ENCODE peak calls at places on chromosome 4, in eight cellular contexts. A is astrocyte of the cerebellum; V is WERI-Rb-1; S is neural progenitor cell; R is aorta; Q is CD8-positive, alpha-beta T cell; M is left lung; J is cardiac muscle cell. P is an unnamed sample.

GRCh38 chr4:34039766-34040165 is 2204.5 kb downstream of the ARAP2 start:
- DNase-seq in V (no peak), A (no peak), J (no peak), M (no peak), Q (no peak), R (no peak), S (no peak), P (no peak)

GRCh38 chr4:165711912-165712311 is 161.1 kb upstream of the TLL1 start:
- DNase-seq in V (no peak), J (no peak), R (no peak), M (no peak), S (no peak), A (no peak), Q (no peak), P (no peak)

GRCh38 chr4:107561481-107561880 is 158.6 kb downstream of the PAPSS1 start:
- DNase-seq in R (no peak), A (peak; percentile 19), V (no peak), J (peak; percentile 93), M (no peak), Q (no peak), S (no peak), P (no peak)

GRCh38 chr4:183297675-183298074 is 22.4 kb downstream of the CLDN22 start:
- DNase-seq in R (no peak), Q (no peak), J (no peak), S (no peak), V (no peak), M (no peak), A (no peak), P (no peak)

GRCh38 chr4:61180405-61180804 is 19.7 kb upstream of the ADGRL3 start:
- DNase-seq in Q (no peak), M (no peak), R (no peak), A (no peak), J (no peak), S (no peak), V (no peak), P (no peak)

GRCh38 chr4:2796261-2797187 is 3.6 kb downstream of the SH3BP2 start:
- DNase-seq in J (no peak), S (peak; percentile 31), M (peak; percentile 81), R (peak; percentile 79), A (no peak), Q (peak; percentile 48), V (peak; percentile 7), P (peak; percentile 88)

GRCh38 chr4:156798438-156798837 is 173.2 kb downstream of the PDGFC start:
- DNase-seq in A (no peak), V (no peak), J (no peak), M (no peak), Q (no peak), S (no peak), R (no peak), P (no peak)

GRCh38 chr4:110510282-110510681 is 34.3 kb downstream of the ENPEP start:
- DNase-seq in M (no peak), J (no peak), R (no peak), S (no peak), V (no peak), Q (no peak), A (no peak), P (no peak)

GRCh38 chr4:76495166-76495565 is 60.1 kb downstream of the SHROOM3 start:
- DNase-seq in R (no peak), J (no peak), A (no peak), Q (no peak), S (no peak), V (no peak), M (no peak), P (no peak)

GRCh38 chr4:153969542-153969941 is 180.7 kb upstream of the SFRP2 start:
- DNase-seq in J (no peak), A (no peak), R (no peak), M (no peak), Q (no peak), V (no peak), S (no peak), P (no peak)

GRCh38 chr4:62927574-62927973 is 1481.7 kb downstream of the TECRL start:
- DNase-seq in A (no peak), V (no peak), R (no peak), Q (no peak), M (no peak), J (no peak), S (no peak), P (no peak)

GRCh38 chr4:176207839-176208238 is 12.5 kb upstream of the SPATA4 start:
- DNase-seq in R (no peak), V (no peak), J (no peak), S (no peak), A (no peak), Q (no peak), M (no peak), P (no peak)

GRCh38 chr4:53505947-53506346 is 85.3 kb downstream of the LNX1 start:
- DNase-seq in M (no peak), J (peak; percentile 43), S (no peak), Q (no peak), V (no peak), A (no peak), R (no peak), P (no peak)

GRCh38 chr4:36288727-36289126 is 7.3 kb downstream of the DTHD1 start:
- DNase-seq in Q (no peak), M (no peak), J (no peak), S (no peak), R (no peak), V (no peak), A (no peak), P (no peak)

GRCh38 chr4:190018201-190018920 is 8.7 kb downstream of the FRG2 start:
- DNase-seq in Q (no peak), R (no peak), M (peak; percentile 57), J (no peak), V (no peak), A (no peak), S (no peak), P (no peak)

GRCh38 chr4:190015538-190016368 is 11.3 kb downstream of the FRG2 start:
- DNase-seq in M (peak; percentile 79), A (no peak), J (no peak), Q (peak; percentile 47), R (no peak), S (peak; percentile 12), V (no peak), P (no peak)

GRCh38 chr4:190017357-190018200 is 9.5 kb downstream of the FRG2 start:
- DNase-seq in J (no peak), R (no peak), M (peak; percentile 73), A (no peak), S (peak; percentile 39), V (no peak), Q (no peak), P (no peak)

GRCh38 chr4:190014771-190015537 is 12.1 kb downstream of the FRG2 start:
- DNase-seq in S (peak; percentile 48), Q (peak; percentile 48), A (no peak), M (peak; percentile 83), R (no peak), V (peak; percentile 57), J (peak; percentile 47), P (no peak)

DNA sequence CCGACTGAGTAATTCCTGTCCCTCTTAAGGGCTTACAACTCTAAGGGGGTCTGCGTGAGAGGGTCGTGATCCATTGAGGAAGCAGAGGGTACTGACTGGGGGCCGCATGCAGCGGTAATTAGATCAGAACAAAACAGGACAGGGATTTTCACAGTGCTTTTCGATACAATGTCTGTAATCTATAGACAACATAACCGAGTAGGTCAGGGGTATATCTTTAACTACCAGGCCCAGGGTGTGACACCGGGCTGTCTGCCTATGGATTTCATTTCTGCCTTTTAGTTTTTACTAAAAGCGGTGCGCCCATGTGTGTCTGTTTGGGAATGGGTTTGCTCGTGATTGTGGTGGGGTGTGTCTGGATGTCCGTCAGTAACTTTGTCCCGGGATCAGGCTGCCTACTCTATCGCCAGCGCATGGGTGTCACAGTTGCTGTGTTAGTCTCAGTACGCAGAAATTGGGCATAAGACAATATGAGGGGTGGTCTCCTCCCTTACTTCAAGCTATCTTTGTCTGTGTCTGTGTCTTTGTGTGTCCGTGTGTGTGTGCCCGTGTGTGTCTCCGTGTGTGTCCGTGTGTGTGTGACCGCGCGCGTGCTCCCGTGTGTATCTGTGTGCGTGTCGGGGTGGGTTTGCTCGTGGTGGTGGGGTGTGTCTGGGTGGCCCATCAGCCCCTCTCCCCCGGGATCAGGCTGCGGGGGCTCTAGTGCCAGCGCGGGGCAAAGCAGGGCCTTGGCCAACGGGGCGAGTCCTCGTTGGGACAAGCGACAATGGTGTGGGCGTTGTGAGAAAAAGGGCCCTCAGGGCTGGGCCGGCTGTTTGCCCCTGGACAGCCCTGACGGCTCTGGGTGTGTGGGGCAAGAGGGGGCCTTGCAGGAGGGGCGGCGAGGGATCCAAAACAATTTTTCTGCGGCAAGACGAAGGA is 10.4 kb downstream of the FRG2 start:
- DNase-seq in Q (no peak), R (no peak), M (peak; percentile 71), V (no peak), J (no peak), A (no peak), S (peak; percentile 2), P (no peak)
- H3K4me3 ChIP-seq in Q (no peak overlapping the region), R (no peak overlapping the region), M (no peak overlapping the region), V (no peak overlapping the region), J (no peak overlapping the region), A (no peak overlapping the region), S (peak overlapping the region; percentile 34), P (no peak overlapping the region)

GRCh38 chr4:552059-552458 is 24.0 kb downstream of the TMEM271 start:
- DNase-seq in J (no peak), R (no peak), M (no peak), V (no peak), A (no peak), Q (no peak), S (no peak), P (no peak)
- H3K4me3 ChIP-seq in J (no peak overlapping the region), R (no peak overlapping the region), M (no peak overlapping the region), V (no peak overlapping the region), A (no peak overlapping the region), Q (no peak overlapping the region), S (no peak overlapping the region), P (no peak overlapping the region)

GRCh38 chr4:91256751-91257150 is 1047.0 kb upstream of the GRID2 start:
- DNase-seq in V (no peak), S (no peak), A (no peak), Q (no peak), R (no peak), M (no peak), J (no peak), P (no peak)
- H3K4me3 ChIP-seq in V (no peak overlapping the region), S (no peak overlapping the region), A (no peak overlapping the region), Q (no peak overlapping the region), R (no peak overlapping the region), M (no peak overlapping the region), J (no peak overlapping the region), P (no peak overlapping the region)

GRCh38 chr4:48635310-48635709 is 144.8 kb downstream of the FRYL start:
- DNase-seq in J (no peak), M (no peak), V (peak; percentile 12), Q (no peak), A (no peak), S (no peak), R (no peak), P (no peak)
- H3K4me3 ChIP-seq in J (no peak overlapping the region), M (no peak overlapping the region), V (no peak overlapping the region), Q (no peak overlapping the region), A (no peak overlapping the region), S (no peak overlapping the region), R (no peak overlapping the region), P (no peak overlapping the region)

GRCh38 chr4:112168719-112169500 is 23.7 kb downstream of the FAM241A start:
- DNase-seq in S (no peak), J (no peak), A (no peak), R (no peak), M (no peak), Q (no peak), V (no peak), P (no peak)
- H3K4me3 ChIP-seq in S (no peak overlapping the region), J (no peak overlapping the region), A (no peak overlapping the region), R (no peak overlapping the region), M (no peak overlapping the region), Q (no peak overlapping the region), V (no peak overlapping the region), P (no peak overlapping the region)